ENCODE peak calls at places on chromosomes 13 and 19, in ten cellular contexts. F is AG04450, T is IMR-90, E is tibial artery, J is GM12878, P is coronary artery, G is right lobe of liver, C is spleen, X is foreskin fibroblast, K is GM12865. B is an unnamed sample.
A peak's percentile ranks its signal among the peaks of the same experiment; 100 is the strongest.

GRCh38 chr19:12675377-12675776 is 6.3 kb downstream of the DHPS start:
- DNase-seq in F (no peak), T (no peak), E (no peak), J (no peak), P (no peak), G (no peak), C (no peak), X (no peak), K (no peak), B (no peak)

GRCh38 chr13:19239114-19239860 is 57.7 kb upstream of the TUBA3C start:
- DNase-seq in F (no peak), T (no peak), E (no peak), J (no peak), P (no peak), G (no peak), C (peak; percentile 10), X (no peak), K (peak; percentile 66), B (no peak)

GRCh38 chr13:107035186-107035585 is 467.2 kb upstream of the ARGLU1 start:
- DNase-seq in F (no peak), T (peak; percentile 35), E (no peak), J (no peak), P (no peak), G (no peak), C (no peak), X (no peak), K (no peak), B (no peak)

GRCh38 chr19:38190061-38190460 is 34.0 kb downstream of the DPF1 start:
- DNase-seq in F (no peak), T (no peak), E (no peak), J (no peak), P (no peak), G (no peak), C (no peak), X (no peak), K (no peak), B (no peak)

GRCh38 chr19:40193587-40193849 is 2.3 kb downstream of the MAP3K10 start:
- DNase-seq in F (no peak), T (peak; percentile 29), E (no peak), J (no peak), P (no peak), G (no peak), C (no peak), X (no peak), K (no peak), B (peak; percentile 19)

GRCh38 chr19:6074709-6075403 is 35.4 kb downstream of the RFX2 start:
- DNase-seq in F (no peak), T (no peak), E (peak; percentile 65), J (no peak), P (peak; percentile 66), G (no peak), C (no peak), X (no peak), K (no peak), B (no peak)

GRCh38 chr13:49997935-49998334 is 1.1 kb downstream of the TRIM13 start:
- DNase-seq in F (no peak), T (no peak), E (no peak), J (no peak), P (no peak), G (no peak), C (no peak), X (no peak), K (no peak), B (no peak)

GRCh38 chr19:27833031-27833430 is 1379.9 kb downstream of the UQCRFS1 start:
- DNase-seq in F (no peak), T (no peak), E (no peak), J (no peak), P (no peak), G (no peak), C (no peak), X (no peak), K (no peak), B (no peak)

GRCh38 chr13:114048463-114048862 is 74.6 kb upstream of the C13orf46 start:
- DNase-seq in F (no peak), T (no peak), E (no peak), J (no peak), P (no peak), G (no peak), C (no peak), X (no peak), K (no peak), B (no peak)

GRCh38 chr19:33647146-33647545 is 25.4 kb downstream of the CHST8 start:
- DNase-seq in F (no peak), T (no peak), E (no peak), J (no peak), P (peak; percentile 29), G (no peak), C (no peak), X (no peak), K (no peak), B (no peak)

GRCh38 chr13:46168341-46168740 is 13.6 kb downstream of the LCP1 start:
- DNase-seq in F (no peak), T (no peak), E (no peak), J (no peak), P (no peak), G (peak; percentile 40), C (peak; percentile 81), X (peak; percentile 10), K (peak; percentile 76), B (peak; percentile 43)

GRCh38 chr13:71621152-71622124 is 245.6 kb downstream of the DACH1 start:
- DNase-seq in F (no peak), T (no peak), E (no peak), J (no peak), P (no peak), G (no peak), C (no peak), X (no peak), K (no peak), B (no peak)

GRCh38 chr13:93480553-93481106 is 254.0 kb downstream of the GPC6 start:
- DNase-seq in F (no peak), T (no peak), E (no peak), J (no peak), P (no peak), G (no peak), C (no peak), X (no peak), K (no peak), B (peak; percentile 12)

GRCh38 chr19:3855321-3855720 is 13.5 kb downstream of the ZFR2 start:
- DNase-seq in F (no peak), T (no peak), E (no peak), J (no peak), P (no peak), G (no peak), C (no peak), X (no peak), K (peak; percentile 54), B (no peak)

GRCh38 chr13:40611635-40612422 is 54.6 kb downstream of the FOXO1 start:
- DNase-seq in F (no peak), T (no peak), E (no peak), J (no peak), P (no peak), G (no peak), C (no peak), X (no peak), K (no peak), B (no peak)

GRCh38 chr19:16516381-16516780 is 20.2 kb downstream of the C19orf44 start:
- DNase-seq in F (no peak), T (no peak), E (no peak), J (no peak), P (no peak), G (peak; percentile 50), C (no peak), X (no peak), K (no peak), B (no peak)

GRCh38 chr13:113585828-113586355 is 1.3 kb downstream of the TFDP1 start:
- DNase-seq in F (no peak), T (no peak), E (peak; percentile 37), J (no peak), P (no peak), G (no peak), C (peak; percentile 41), X (no peak), K (no peak), B (no peak)

GRCh38 chr13:33284916-33285315 is 639 bp downstream of the STARD13 start:
- DNase-seq in F (no peak), T (no peak), E (no peak), J (no peak), P (no peak), G (no peak), C (no peak), X (no peak), K (no peak), B (peak; percentile 53)

GRCh38 chr19:51339687-51340656 is 2.0 kb downstream of the VSIG10L start:
- DNase-seq in F (peak; percentile 91), T (peak; percentile 95), E (peak; percentile 100), J (peak; percentile 53), P (peak; percentile 100), G (peak; percentile 100), C (peak; percentile 98), X (peak; percentile 97), K (peak; percentile 98), B (peak; percentile 98)
- TF ChIP-seq CTCF in F (no peak), T (peak; percentile 33), E (no peak), J (peak; percentile 4), P (no peak), G (peak; percentile 22), C (peak; percentile 46), X (peak; percentile 2), K (peak; percentile 38), B (no peak)

GRCh38 chr13:99973786-99974185 is 2.2 kb upstream of the ZIC5 start:
- DNase-seq in F (no peak), T (no peak), E (no peak), J (no peak), P (no peak), G (no peak), C (no peak), X (no peak), K (no peak), B (no peak)
- H3K4me3 ChIP-seq in F (no peak overlapping the region), T (no peak overlapping the region), E (no peak overlapping the region), J (no peak overlapping the region), P (no peak overlapping the region), G (no peak overlapping the region), C (no peak overlapping the region), X (no peak overlapping the region), K (no peak overlapping the region), B (no peak overlapping the region)

DNA sequence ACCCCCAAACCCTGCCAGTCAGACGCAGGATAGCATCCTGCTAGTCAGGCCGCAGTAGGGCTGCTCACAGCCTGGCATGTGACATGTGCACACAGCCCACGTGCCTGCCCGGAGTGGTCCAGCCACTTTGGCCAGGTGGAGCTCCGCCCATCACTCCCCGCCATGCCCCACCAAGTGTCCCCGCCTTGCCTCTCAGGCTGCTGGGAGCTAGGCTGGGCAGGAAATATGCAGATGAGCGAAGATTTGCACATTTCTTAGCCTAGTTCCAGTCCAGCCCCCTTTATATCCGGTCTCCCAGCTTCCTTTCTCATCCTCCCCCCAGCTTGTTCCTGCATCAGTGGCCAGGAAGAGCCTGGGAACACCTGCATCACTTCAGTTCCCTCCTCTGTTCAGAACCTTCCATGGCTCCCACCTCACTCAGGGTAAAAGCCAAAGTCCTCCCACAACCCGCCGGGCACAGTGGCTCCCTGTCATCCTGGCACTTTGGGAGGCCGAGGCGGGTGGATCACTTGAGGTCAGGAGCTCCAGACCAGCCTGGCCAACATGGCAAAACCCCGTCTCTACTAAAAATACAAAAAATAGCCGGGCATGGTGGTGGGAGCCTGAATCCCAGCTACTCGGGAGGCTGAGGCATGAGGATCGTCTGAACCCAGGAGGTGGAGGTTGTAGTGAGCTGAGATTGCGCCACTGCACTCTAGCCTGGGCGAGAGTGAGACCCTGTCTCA is 2.3 kb upstream of the DOCK6 start:
- DNase-seq in F (no peak), T (no peak), E (no peak), J (peak; percentile 8), P (no peak), G (peak; percentile 72), C (no peak), X (no peak), K (peak; percentile 77), B (no peak)
- TF ChIP-seq CTCF in F (no peak), T (no peak), E (no peak), J (no peak), P (no peak), G (no peak), C (no peak), X (no peak), K (no peak), B (no peak)

GRCh38 chr13:31048521-31048920 is 113.2 kb downstream of the HSPH1 start:
- DNase-seq in F (no peak), T (no peak), E (peak; percentile 6), J (no peak), P (no peak), G (no peak), C (no peak), X (no peak), K (no peak), B (peak; percentile 37)
- H3K4me3 ChIP-seq in F (no peak overlapping the region), T (no peak overlapping the region), E (no peak overlapping the region), J (no peak overlapping the region), P (no peak overlapping the region), G (no peak overlapping the region), C (no peak overlapping the region), X (no peak overlapping the region), K (no peak overlapping the region), B (no peak overlapping the region)

B was measured in fibroblast of pulmonary artery.